ENCODE peak calls at places on chromosomes 3 and 15, in five cellular contexts. G, A, K, Y and J are unnamed samples.

GRCh38 chr15:59595434-59595915 is 16.1 kb upstream of the GCNT3 start:
- DNase-seq in G (no peak), A (no peak), K (no peak), Y (peak), J (no peak)

GRCh38 chr3:133572158-133573053 is 1.1 kb upstream of the CDV3 start:
- DNase-seq in G (peak), A (peak), K (peak), Y (peak), J (no peak)

GRCh38 chr3:32575451-32575850 is 4.8 kb upstream of the DYNC1LI1 start:
- DNase-seq in G (no peak), A (no peak), K (no peak), Y (no peak), J (no peak)

GRCh38 chr3:42500909-42501308 is 1.5 kb upstream of the VIPR1 start:
- DNase-seq in G (peak), A (no peak), K (no peak), Y (no peak), J (no peak)

GRCh38 chr15:26503998-26504397 is 268.9 kb downstream of the GABRB3 start:
- DNase-seq in G (no peak), A (no peak), K (no peak), Y (no peak), J (no peak)

GRCh38 chr3:134002326-134002725 is 27.4 kb downstream of the SLCO2A1 start:
- DNase-seq in G (peak), A (no peak), K (peak), Y (no peak), J (no peak)

GRCh38 chr15:43105077-43105769 is 615 bp downstream of the UBR1 start:
- DNase-seq in G (no peak), A (no peak), K (no peak), Y (peak), J (no peak)

GRCh38 chr3:4508048-4508981 is 15.2 kb downstream of the ITPR1 start:
- DNase-seq in G (no peak), A (no peak), K (no peak), Y (no peak), J (no peak)

GRCh38 chr3:122973893-122974615 is 53.5 kb downstream of the SEMA5B start:
- DNase-seq in G (no peak), A (no peak), K (no peak), Y (no peak), J (peak)

GRCh38 chr3:85142626-85143025 is 183.8 kb downstream of the CADM2 start:
- DNase-seq in G (no peak), A (no peak), K (no peak), Y (no peak), J (no peak)

GRCh38 chr3:126962756-126963155 is 20.2 kb upstream of the PLXNA1 start:
- DNase-seq in G (no peak), A (no peak), K (no peak), Y (no peak), J (no peak)
- H3K27ac ChIP-seq in G (no peak), A (no peak), K (no peak), Y (no peak), J (no peak)

DNA sequence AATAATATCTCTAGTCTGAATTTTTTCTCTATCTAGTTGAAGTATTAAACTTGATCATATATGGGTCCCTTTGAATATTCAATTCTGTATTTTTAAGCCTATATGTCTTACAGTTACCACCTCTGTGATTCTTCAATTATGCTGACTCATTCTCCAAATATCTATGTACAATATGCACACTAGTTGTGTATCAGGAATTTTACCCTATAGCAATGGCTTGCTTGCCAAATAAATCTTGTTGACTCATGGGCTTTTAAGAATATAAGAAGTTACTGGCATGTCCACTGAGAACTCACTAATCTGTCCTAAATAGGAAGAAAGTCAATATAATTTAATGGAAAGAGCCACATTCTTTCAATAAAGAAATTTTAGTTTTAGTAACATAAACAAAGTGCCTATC is 656.3 kb downstream of the RBMS3 start:
- DNase-seq in G (no peak), A (peak), K (peak), Y (no peak), J (no peak)
- H3K27ac ChIP-seq in G (no peak), A (no peak), K (no peak), Y (no peak), J (no peak)

GRCh38 chr3:190101320-190102117 is 19.2 kb downstream of the P3H2 start:
- DNase-seq in G (no peak), A (peak), K (peak), Y (no peak), J (no peak)
- H3K27ac ChIP-seq in G (no peak), A (peak), K (peak), Y (peak), J (no peak)

DNA sequence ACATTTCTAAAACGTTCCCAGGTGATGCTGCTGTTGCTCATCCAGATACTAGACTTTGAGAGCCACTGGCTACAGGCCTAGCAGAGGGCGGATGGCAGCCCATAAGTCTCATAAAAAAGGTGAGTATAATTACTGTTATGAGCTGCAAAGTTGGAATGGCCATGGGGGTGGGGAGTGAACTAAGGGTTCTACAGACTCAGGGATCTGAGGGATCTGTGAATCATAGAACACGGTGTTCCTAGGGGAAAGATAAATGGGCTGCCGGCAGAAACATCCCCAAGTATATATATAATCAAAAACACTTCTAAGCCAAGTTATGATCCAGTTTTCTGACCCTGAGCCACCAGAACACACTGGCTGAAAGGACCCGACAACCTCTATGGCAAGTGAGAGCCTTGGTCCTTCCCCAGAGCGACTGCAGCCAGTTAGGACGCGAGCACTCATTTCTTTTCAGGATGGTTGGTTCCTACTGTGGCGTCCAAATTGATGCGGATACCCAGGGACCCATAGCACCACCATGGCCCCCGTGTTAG is 7.9 kb upstream of the SYNM start:
- DNase-seq in G (peak), A (no peak), K (peak), Y (no peak), J (no peak)
- H3K27ac ChIP-seq in G (no peak), A (no peak), K (no peak), Y (peak), J (no peak)

DNA sequence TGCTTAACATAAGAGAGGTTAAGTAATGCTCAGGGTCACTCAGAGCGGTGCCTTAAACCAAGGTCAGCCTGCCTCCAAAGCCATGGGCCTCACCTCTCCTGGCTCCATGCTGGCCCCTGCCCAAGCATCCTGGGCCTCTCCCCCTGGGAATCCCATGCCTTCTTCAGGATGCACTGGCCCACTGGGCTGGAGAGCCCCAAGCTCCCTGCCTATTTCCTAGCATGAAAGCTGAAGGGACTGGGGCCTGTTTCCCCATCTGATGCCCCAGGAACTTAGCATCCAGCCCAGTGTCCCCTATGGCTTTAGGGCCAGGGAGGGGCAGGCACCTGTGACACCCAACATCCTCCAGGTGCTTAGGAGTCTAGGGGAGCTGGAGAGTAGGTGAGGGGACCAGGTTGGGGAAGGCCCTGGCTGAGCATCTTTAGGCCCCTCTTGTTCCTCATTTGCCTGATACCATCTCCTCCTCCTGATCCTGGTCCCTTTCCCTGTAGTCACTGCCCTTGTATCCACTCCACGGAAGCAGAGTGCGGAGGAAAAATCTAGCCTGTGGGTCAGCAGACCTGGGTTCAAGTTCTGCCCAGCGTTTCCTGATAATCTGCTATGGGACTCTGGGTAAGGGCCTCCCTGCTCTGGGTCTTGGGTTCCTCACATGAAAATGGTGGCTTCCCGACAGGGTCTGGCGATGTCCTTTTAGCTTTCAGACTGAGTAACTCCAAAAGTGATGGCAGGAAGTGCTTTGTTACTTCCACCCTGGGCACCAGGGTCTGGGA is 28.6 kb downstream of the EHD4 start:
- DNase-seq in G (no peak), A (no peak), K (no peak), Y (no peak), J (no peak)
- H3K27ac ChIP-seq in G (peak), A (peak), K (peak), Y (peak), J (no peak)